ENCODE peak calls at places on chromosome 3, in eight cellular contexts. N is kidney glomerular epithelial cell, K is pancreas, V is GM23338, F is H7, S is retina, Z is AG08395, O is ACHN. U is an unnamed sample.
A peak's percentile ranks its signal among the peaks of the same experiment; 100 is the strongest.

GRCh38 chr3:171175840-171176239 is 149.3 kb upstream of the SLC2A2 start:
- DNase-seq in N (no peak), K (no peak), V (no peak), F (no peak), S (no peak), Z (peak; percentile 12), O (no peak), U (no peak)

GRCh38 chr3:11558002-11558401 is 85.7 kb downstream of the VGLL4 start:
- DNase-seq in N (peak; percentile 17), K (no peak), V (no peak), F (peak; percentile 32), S (no peak), Z (peak; percentile 81), O (no peak), U (no peak)

GRCh38 chr3:126467611-126467955 is 8.1 kb downstream of the ZXDC start:
- DNase-seq in N (no peak), K (no peak), V (no peak), F (no peak), S (no peak), Z (no peak), O (no peak), U (no peak)

GRCh38 chr3:64945171-64945684 is 257.4 kb upstream of the ADAMTS9 start:
- DNase-seq in N (no peak), K (no peak), V (peak; percentile 72), F (peak; percentile 25), S (peak; percentile 72), Z (no peak), O (no peak), U (no peak)

GRCh38 chr3:122760457-122761271 is 33.0 kb downstream of the HSPBAP1 start:
- DNase-seq in N (no peak), K (no peak), V (peak; percentile 92), F (peak; percentile 43), S (no peak), Z (no peak), O (peak; percentile 44), U (no peak)

GRCh38 chr3:70832035-70832795 is 519.8 kb upstream of the MDFIC2 start:
- DNase-seq in N (peak; percentile 53), K (no peak), V (no peak), F (no peak), S (no peak), Z (peak; percentile 85), O (no peak), U (no peak)

GRCh38 chr3:179181993-179182551 is 33.9 kb downstream of the PIK3CA start:
- DNase-seq in N (no peak), K (no peak), V (no peak), F (no peak), S (no peak), Z (peak; percentile 8), O (peak; percentile 23), U (no peak)

GRCh38 chr3:149376728-149377407 is 581 bp downstream of the TM4SF1 start:
- DNase-seq in N (peak; percentile 69), K (no peak), V (no peak), F (no peak), S (no peak), Z (no peak), O (no peak), U (no peak)

GRCh38 chr3:55484191-55484644 is 2.9 kb downstream of the WNT5A start:
- DNase-seq in N (no peak), K (peak; percentile 75), V (peak; percentile 60), F (peak; percentile 81), S (peak; percentile 45), Z (no peak), O (no peak), U (no peak)

GRCh38 chr3:170560296-170560695 is 25.6 kb downstream of the SLC7A14 start:
- DNase-seq in N (no peak), K (no peak), V (no peak), F (no peak), S (no peak), Z (no peak), O (no peak), U (no peak)

GRCh38 chr3:22934973-22935372 is 268.2 kb upstream of the UBE2E2 start:
- DNase-seq in N (no peak), K (no peak), V (no peak), F (no peak), S (no peak), Z (no peak), O (no peak), U (no peak)

GRCh38 chr3:185701891-185702563 is 115.9 kb downstream of the SENP2 start:
- DNase-seq in N (no peak), K (no peak), V (peak; percentile 36), F (no peak), S (peak; percentile 44), Z (no peak), O (no peak), U (no peak)

GRCh38 chr3:59271971-59272370 is 222.1 kb upstream of the CFAP20DC start:
- DNase-seq in N (no peak), K (no peak), V (no peak), F (no peak), S (no peak), Z (no peak), O (no peak), U (no peak)